ENCODE peak calls at places on chromosome 18, in six cellular contexts. Y is CD8-positive, alpha-beta T cell; W is A549; Z is right lobe of liver; B is SJSA1; T is OCI-LY7. F is an unnamed sample. For H3K4me1, the result is how much of the 10 kb centered on the place peaks cover.

GRCh38 chr18:49814147-49814499 is 790 bp upstream of the ACAA2 start:
- DNase-seq in T (no peak), B (peak), W (peak), Z (peak), Y (no peak), F (peak)

GRCh38 chr18:13461488-13461887 is 242.9 kb downstream of the LDLRAD4 start:
- DNase-seq in W (no peak), Y (no peak), T (no peak), Z (no peak), B (no peak), F (peak)

GRCh38 chr18:21242141-21243040 is at the start of gene GREB1L:
- DNase-seq in T (no peak), Z (peak), W (peak), B (peak), Y (no peak), F (no peak)

GRCh38 chr18:48402953-48403352 is 6.2 kb downstream of the ZBTB7C start:
- DNase-seq in B (peak), Z (no peak), W (no peak), Y (no peak), T (no peak), F (no peak)

GRCh38 chr18:2480536-2480935 is 90.8 kb downstream of the METTL4 start:
- DNase-seq in Z (no peak), B (peak), W (no peak), T (no peak), Y (no peak), F (no peak)

GRCh38 chr18:40874233-40874632 is 1080.8 kb upstream of the PIK3C3 start:
- DNase-seq in T (no peak), Y (no peak), Z (no peak), B (no peak), W (no peak), F (no peak)

GRCh38 chr18:73549236-73549635 is 598.4 kb downstream of the FBXO15 start:
- DNase-seq in Y (no peak), T (no peak), Z (no peak), W (no peak), B (no peak), F (no peak)

GRCh38 chr18:3451989-3452749 is 2.2 kb downstream of the TGIF1 start:
- DNase-seq in B (peak), Y (peak), Z (peak), T (peak), W (no peak), F (peak)

GRCh38 chr18:79566841-79567370 is 112.7 kb upstream of the CTDP1 start:
- DNase-seq in W (no peak), Y (no peak), T (no peak), B (no peak), Z (peak), F (no peak)

GRCh38 chr18:79495591-79496071 is 99.9 kb downstream of the NFATC1 start:
- DNase-seq in W (no peak), Z (peak), Y (no peak), T (no peak), B (no peak), F (no peak)

GRCh38 chr18:10926565-10927194 is 222.7 kb downstream of the PIEZO2 start:
- DNase-seq in B (peak), Y (no peak), T (no peak), W (no peak), Z (peak), F (no peak)

GRCh38 chr18:67154979-67155378 is 361.5 kb downstream of the DSEL start:
- DNase-seq in Y (no peak), Z (no peak), T (no peak), B (no peak), W (no peak), F (no peak)

GRCh38 chr18:37403100-37403781 is 162.4 kb downstream of the CELF4 start:
- DNase-seq in Y (no peak), T (no peak), W (no peak), B (no peak), Z (no peak), F (no peak)

GRCh38 chr18:58456625-58457024 is 172.3 kb downstream of the ALPK2 start:
- DNase-seq in Z (no peak), T (no peak), Y (no peak), W (no peak), B (no peak), F (no peak)

GRCh38 chr18:13368080-13368813 is 149.7 kb downstream of the LDLRAD4 start:
- DNase-seq in W (no peak), B (no peak), Y (no peak), T (no peak), Z (no peak), F (no peak)

GRCh38 chr18:45974088-45974536 is 7.0 kb upstream of the EPG5 start:
- DNase-seq in Y (peak), W (peak), T (peak), Z (no peak), B (peak), F (peak)

GRCh38 chr18:27717250-27717649 is 459.7 kb downstream of the CDH2 start:
- DNase-seq in Y (no peak), W (no peak), T (no peak), Z (no peak), B (no peak), F (no peak)

GRCh38 chr18:79935499-79935898 is 16.0 kb downstream of the SLC66A2 start:
- DNase-seq in Y (no peak), B (no peak), W (no peak), T (no peak), Z (peak), F (no peak)

GRCh38 chr18:50461251-50461650 is 86.4 kb downstream of the SKA1 start:
- DNase-seq in W (no peak), T (no peak), Y (no peak), B (no peak), Z (no peak), F (no peak)

DNA sequence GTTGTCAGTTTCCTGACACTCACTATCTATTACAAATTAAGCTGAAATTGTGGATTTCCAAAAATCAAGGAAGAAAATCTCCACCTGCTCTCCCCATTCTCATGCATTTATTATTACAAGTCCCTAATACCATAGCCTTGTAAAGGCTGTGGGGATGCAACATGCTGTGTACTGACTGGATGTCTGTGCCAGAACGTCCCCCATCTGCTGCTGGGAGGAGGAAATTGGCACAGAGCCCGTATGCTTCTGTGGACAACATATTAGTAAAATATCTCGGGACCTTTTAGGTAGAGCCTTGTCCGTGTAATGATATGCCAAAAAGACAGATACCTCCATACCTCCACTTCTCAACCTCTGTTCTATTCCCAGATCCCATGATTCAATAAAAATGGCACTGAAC is 168.2 kb downstream of the SETBP1 start:
- DNase-seq in W (no peak), T (no peak), Z (no peak), Y (no peak), B (no peak), F (no peak)
- H3K4me3 ChIP-seq in W (no peak), T (no peak), Z (no peak), Y (no peak), B (no peak), F (no peak)

DNA sequence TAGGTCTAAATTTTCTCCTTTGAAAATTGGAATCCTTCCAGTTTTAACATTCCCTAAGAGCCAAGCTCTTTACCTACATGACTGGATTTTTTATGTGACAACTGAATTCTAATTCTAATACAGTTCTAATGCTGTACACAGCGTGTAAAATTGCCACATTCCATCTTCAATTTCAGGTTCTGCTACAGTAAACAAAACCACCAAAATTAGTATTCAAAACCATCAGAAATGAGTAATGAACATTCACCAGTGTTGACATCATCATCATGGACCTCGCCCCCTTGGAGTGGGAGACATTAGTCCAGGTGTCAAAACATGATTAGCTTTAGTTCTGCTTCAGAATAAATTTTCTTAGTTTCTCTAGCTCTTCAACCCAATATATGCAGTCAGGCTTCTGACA is 133.6 kb downstream of the MBD2 start:
- DNase-seq in W (no peak), B (no peak), Y (no peak), T (no peak), Z (no peak), F (no peak)
- H3K4me1 ChIP-seq in W (under half), B (under half), Y (under half), T (under half), Z (under half), F (under half)

GRCh38 chr18:490024-490366 is 10.5 kb downstream of the COLEC12 start:
- DNase-seq in T (no peak), Z (no peak), B (no peak), Y (no peak), W (no peak), F (no peak)

GRCh38 chr18:489244-490023 is 11.1 kb downstream of the COLEC12 start:
- DNase-seq in W (no peak), T (no peak), B (peak), Z (no peak), Y (no peak), F (no peak)

GRCh38 chr18:492451-492850 is 8.1 kb downstream of the COLEC12 start:
- DNase-seq in Z (no peak), Y (no peak), B (peak), T (no peak), W (no peak), F (no peak)

GRCh38 chr18:487371-487770 is 13.1 kb downstream of the COLEC12 start:
- DNase-seq in W (no peak), Y (no peak), B (peak), T (no peak), Z (no peak), F (no peak)

DNA sequence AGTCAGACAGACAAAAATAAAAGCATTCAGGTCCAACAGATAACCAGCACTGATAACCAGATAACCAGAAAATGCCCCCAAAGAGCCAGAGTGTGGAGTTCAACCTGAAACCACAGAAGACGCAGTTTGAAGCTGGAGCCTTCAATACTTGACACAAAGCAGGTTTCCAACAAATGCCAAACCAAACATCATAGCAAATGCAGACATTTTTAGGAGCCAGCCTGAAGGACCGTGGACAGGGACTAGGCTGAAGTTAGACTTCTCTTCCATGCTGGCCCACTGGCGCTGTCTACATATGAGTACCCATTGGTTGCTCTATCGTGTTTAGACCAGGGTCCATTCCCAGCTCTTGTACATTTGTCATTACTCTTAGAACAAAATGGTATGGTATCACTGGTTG is 9.9 kb downstream of the COLEC12 start:
- DNase-seq in W (no peak), Z (no peak), T (no peak), Y (no peak), B (no peak), F (no peak)
- H3K27ac ChIP-seq in W (no peak), Z (no peak), T (no peak), Y (no peak), B (peak), F (no peak)

DNA sequence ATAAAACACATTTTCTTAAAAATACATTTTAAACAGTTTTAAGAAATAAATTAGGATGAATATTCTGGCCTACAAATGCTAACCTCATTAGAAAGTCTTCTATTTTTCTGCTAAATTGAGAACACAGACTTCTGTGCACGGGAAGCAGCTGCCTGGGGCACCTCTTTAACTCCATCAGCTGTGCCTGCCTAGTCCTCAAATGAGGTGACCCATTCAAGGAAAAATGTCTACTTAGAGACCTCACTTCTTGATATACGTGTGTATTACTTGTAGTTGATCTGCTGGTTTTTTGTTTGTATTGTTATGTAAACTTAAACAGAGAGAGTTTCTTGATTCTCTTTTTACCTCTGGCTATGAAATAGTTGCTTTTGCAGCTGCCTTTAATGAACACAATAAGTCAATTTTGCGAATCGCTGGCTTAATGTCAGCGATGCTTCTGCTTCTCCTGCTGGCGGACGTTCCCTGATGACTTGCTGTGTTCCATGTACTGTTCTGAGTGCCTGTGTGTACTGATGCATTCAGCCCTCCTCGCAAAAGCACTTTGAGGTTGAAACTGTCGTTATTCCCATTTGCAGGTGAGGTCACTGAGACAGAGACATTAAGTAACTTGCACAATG is 88.7 kb upstream of the TXNDC2 start:
- DNase-seq in Y (no peak), Z (no peak), W (no peak), T (no peak), B (no peak), F (no peak)
- H3K4me3 ChIP-seq in Y (no peak), Z (no peak), W (no peak), T (no peak), B (no peak), F (no peak)